ENCODE peak calls at places on chromosomes 7 and 10, in nine cellular contexts. One of them, this sample, is unnamed.

GRCh38 chr10:132856869-132857524 is 71.0 kb upstream of the NKX6-2 start:
- DNase-seq in Panc1: no peak
- DNase-seq in HL-60: no peak
- DNase-seq in sigmoid colon: peak; percentile 42
- DNase-seq in transverse colon: peak; percentile 1
- DNase-seq in GM23338: no peak
- DNase-seq in GM12878: no peak
- DNase-seq in stomach: no peak
- DNase-seq in upper lobe of left lung: peak; percentile 46
- DNase-seq in this sample: no peak

GRCh38 chr7:16268821-16269768 is 152.2 kb downstream of the CRPPA start:
- DNase-seq in GM23338: no peak
- DNase-seq in HL-60: no peak
- DNase-seq in GM12878: no peak
- DNase-seq in Panc1: no peak
- DNase-seq in sigmoid colon: no peak
- DNase-seq in upper lobe of left lung: no peak
- DNase-seq in transverse colon: no peak
- DNase-seq in stomach: no peak
- DNase-seq in this sample: no peak

GRCh38 chr10:30873408-30873807 is 158.3 kb downstream of the ZNF438 start:
- DNase-seq in GM12878: no peak
- DNase-seq in transverse colon: no peak
- DNase-seq in HL-60: no peak
- DNase-seq in stomach: no peak
- DNase-seq in sigmoid colon: no peak
- DNase-seq in Panc1: no peak
- DNase-seq in GM23338: no peak
- DNase-seq in upper lobe of left lung: no peak
- DNase-seq in this sample: no peak

GRCh38 chr7:120550494-120551048 is 277.6 kb downstream of the KCND2 start:
- DNase-seq in GM12878: no peak
- DNase-seq in upper lobe of left lung: no peak
- DNase-seq in Panc1: no peak
- DNase-seq in GM23338: peak; percentile 33
- DNase-seq in transverse colon: no peak
- DNase-seq in stomach: no peak
- DNase-seq in sigmoid colon: no peak
- DNase-seq in HL-60: no peak
- DNase-seq in this sample: peak; percentile 94

GRCh38 chr10:69067189-69067588 is 20.7 kb upstream of the SRGN start:
- DNase-seq in HL-60: no peak
- DNase-seq in GM12878: no peak
- DNase-seq in transverse colon: no peak
- DNase-seq in Panc1: no peak
- DNase-seq in stomach: no peak
- DNase-seq in sigmoid colon: no peak
- DNase-seq in upper lobe of left lung: no peak
- DNase-seq in GM23338: no peak
- DNase-seq in this sample: no peak

GRCh38 chr10:132383751-132384181 is 13.2 kb upstream of the PWWP2B start:
- DNase-seq in stomach: no peak
- DNase-seq in HL-60: no peak
- DNase-seq in GM12878: no peak
- DNase-seq in GM23338: no peak
- DNase-seq in sigmoid colon: peak; percentile 43
- DNase-seq in Panc1: no peak
- DNase-seq in upper lobe of left lung: peak; percentile 71
- DNase-seq in transverse colon: peak; percentile 6
- DNase-seq in this sample: no peak

GRCh38 chr7:125059861-125060456 is 130.3 kb upstream of the POT1 start:
- DNase-seq in GM12878: no peak
- DNase-seq in transverse colon: no peak
- DNase-seq in GM23338: no peak
- DNase-seq in upper lobe of left lung: no peak
- DNase-seq in sigmoid colon: no peak
- DNase-seq in Panc1: no peak
- DNase-seq in stomach: no peak
- DNase-seq in HL-60: no peak
- DNase-seq in this sample: no peak

GRCh38 chr7:6382797-6383196 is 65.0 kb downstream of the DAGLB start:
- DNase-seq in stomach: no peak
- DNase-seq in GM12878: no peak
- DNase-seq in Panc1: no peak
- DNase-seq in upper lobe of left lung: no peak
- DNase-seq in transverse colon: no peak
- DNase-seq in HL-60: no peak
- DNase-seq in GM23338: no peak
- DNase-seq in sigmoid colon: no peak
- DNase-seq in this sample: no peak

GRCh38 chr10:11631890-11632587 is 20.6 kb upstream of the USP6NL start:
- DNase-seq in transverse colon: peak; percentile 38
- DNase-seq in sigmoid colon: no peak
- DNase-seq in GM12878: peak; percentile 88
- DNase-seq in HL-60: no peak
- DNase-seq in Panc1: no peak
- DNase-seq in stomach: no peak
- DNase-seq in upper lobe of left lung: no peak
- DNase-seq in GM23338: no peak
- DNase-seq in this sample: no peak

GRCh38 chr10:79137826-79138225 is 69.1 kb downstream of the ZMIZ1 start:
- DNase-seq in HL-60: peak; percentile 67
- DNase-seq in stomach: no peak
- DNase-seq in GM12878: peak; percentile 26
- DNase-seq in upper lobe of left lung: no peak
- DNase-seq in transverse colon: peak; percentile 42
- DNase-seq in Panc1: no peak
- DNase-seq in GM23338: no peak
- DNase-seq in sigmoid colon: peak; percentile 79
- DNase-seq in this sample: no peak

GRCh38 chr7:135755351-135755753 is 6.7 kb upstream of the FAM180A start:
- DNase-seq in transverse colon: no peak
- DNase-seq in HL-60: no peak
- DNase-seq in sigmoid colon: peak; percentile 79
- DNase-seq in GM23338: no peak
- DNase-seq in GM12878: no peak
- DNase-seq in Panc1: no peak
- DNase-seq in stomach: no peak
- DNase-seq in upper lobe of left lung: no peak
- DNase-seq in this sample: no peak

GRCh38 chr7:135758531-135758932 is 9.9 kb upstream of the FAM180A start:
- DNase-seq in stomach: no peak
- DNase-seq in GM23338: peak; percentile 35
- DNase-seq in HL-60: no peak
- DNase-seq in GM12878: no peak
- DNase-seq in upper lobe of left lung: no peak
- DNase-seq in transverse colon: no peak
- DNase-seq in Panc1: no peak
- DNase-seq in sigmoid colon: no peak
- DNase-seq in this sample: no peak

GRCh38 chr7:135756191-135756590 is 7.6 kb upstream of the FAM180A start:
- DNase-seq in transverse colon: no peak
- DNase-seq in GM12878: no peak
- DNase-seq in stomach: no peak
- DNase-seq in HL-60: no peak
- DNase-seq in upper lobe of left lung: no peak
- DNase-seq in GM23338: no peak
- DNase-seq in sigmoid colon: no peak
- DNase-seq in Panc1: no peak
- DNase-seq in this sample: no peak

GRCh38 chr7:135759537-135759936 is 10.9 kb upstream of the FAM180A start:
- DNase-seq in upper lobe of left lung: no peak
- DNase-seq in GM12878: no peak
- DNase-seq in HL-60: no peak
- DNase-seq in sigmoid colon: no peak
- DNase-seq in GM23338: no peak
- DNase-seq in transverse colon: no peak
- DNase-seq in stomach: no peak
- DNase-seq in Panc1: no peak
- DNase-seq in this sample: no peak

DNA sequence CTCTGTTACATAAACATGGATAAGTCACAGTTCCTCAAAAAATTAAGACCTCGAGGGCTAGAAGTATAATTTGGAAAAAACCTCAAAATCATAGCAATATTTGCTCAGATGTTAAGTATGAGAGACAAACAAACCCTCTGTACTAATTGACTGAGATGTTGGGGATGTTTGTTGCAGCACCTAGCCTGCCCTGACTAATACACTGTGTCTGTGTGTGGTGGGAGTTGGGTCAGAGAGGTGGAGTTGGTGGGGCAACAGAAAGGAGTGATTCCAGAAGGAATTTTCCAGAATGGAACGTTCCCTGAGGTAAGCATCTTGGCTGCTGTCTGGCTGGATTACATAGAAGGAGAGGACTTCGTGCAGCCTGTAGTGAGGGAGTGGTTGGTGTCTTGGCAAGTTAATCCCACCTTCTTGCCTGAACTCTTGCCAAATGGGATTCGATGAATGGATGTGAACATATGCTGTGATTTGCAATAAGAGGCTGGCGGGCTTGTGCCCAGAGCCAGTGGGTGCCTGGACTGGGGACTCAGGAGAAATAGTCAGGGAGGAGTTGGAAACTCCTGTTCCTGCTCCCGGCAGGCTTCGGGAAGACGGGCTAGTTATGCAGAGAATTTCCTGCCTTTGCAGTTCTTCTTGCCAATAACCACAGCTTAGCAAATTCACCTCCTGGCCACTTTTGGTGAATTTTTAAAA is 9.3 kb upstream of the FAM180A start:
- DNase-seq in stomach: no peak
- DNase-seq in sigmoid colon: no peak
- DNase-seq in HL-60: no peak
- DNase-seq in upper lobe of left lung: no peak
- DNase-seq in GM23338: no peak
- DNase-seq in GM12878: no peak
- DNase-seq in Panc1: no peak
- DNase-seq in transverse colon: no peak
- DNase-seq in this sample: no peak
- H3K4me3 ChIP-seq in stomach: peak overlapping the region; percentile 7
- H3K4me3 ChIP-seq in sigmoid colon: no peak overlapping the region
- H3K4me3 ChIP-seq in HL-60: no peak overlapping the region
- H3K4me3 ChIP-seq in upper lobe of left lung: peak overlapping the region; percentile 21
- H3K4me3 ChIP-seq in GM23338: no peak overlapping the region
- H3K4me3 ChIP-seq in GM12878: no peak overlapping the region
- H3K4me3 ChIP-seq in Panc1: no peak overlapping the region
- H3K4me3 ChIP-seq in transverse colon: no peak overlapping the region
- H3K4me3 ChIP-seq in this sample: peak overlapping the region; percentile 9

DNA sequence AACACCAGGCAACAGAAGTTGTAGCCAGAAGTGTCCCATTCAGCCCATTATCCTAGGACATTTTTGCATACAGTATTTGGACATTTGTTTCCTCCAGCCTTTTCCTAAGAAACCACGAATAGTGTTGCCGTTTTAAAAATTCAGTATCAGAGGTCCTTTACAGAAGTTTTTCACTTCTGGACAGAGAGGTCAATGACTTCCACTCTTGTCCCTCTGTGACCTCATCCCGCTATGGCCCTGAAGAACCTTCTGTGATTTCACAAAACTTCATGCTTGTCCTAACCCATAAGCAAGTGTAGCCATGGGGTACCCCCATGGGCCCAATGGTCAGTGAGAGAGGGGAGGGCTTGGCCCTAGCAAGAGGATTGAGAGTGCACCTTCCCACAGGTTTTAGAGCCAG is 364.8 kb downstream of the TNS3 start:
- DNase-seq in stomach: no peak
- DNase-seq in GM12878: no peak
- DNase-seq in sigmoid colon: no peak
- DNase-seq in Panc1: no peak
- DNase-seq in upper lobe of left lung: no peak
- DNase-seq in HL-60: no peak
- DNase-seq in transverse colon: no peak
- DNase-seq in GM23338: no peak
- DNase-seq in this sample: no peak
- H3K27ac ChIP-seq in stomach: no peak overlapping the region
- H3K27ac ChIP-seq in GM12878: no peak overlapping the region
- H3K27ac ChIP-seq in sigmoid colon: no peak overlapping the region
- H3K27ac ChIP-seq in Panc1: no peak overlapping the region
- H3K27ac ChIP-seq in upper lobe of left lung: no peak overlapping the region
- H3K27ac ChIP-seq in HL-60: no peak overlapping the region
- H3K27ac ChIP-seq in transverse colon: no peak overlapping the region
- H3K27ac ChIP-seq in GM23338: no peak overlapping the region
- H3K27ac ChIP-seq in this sample: no peak overlapping the region

DNA sequence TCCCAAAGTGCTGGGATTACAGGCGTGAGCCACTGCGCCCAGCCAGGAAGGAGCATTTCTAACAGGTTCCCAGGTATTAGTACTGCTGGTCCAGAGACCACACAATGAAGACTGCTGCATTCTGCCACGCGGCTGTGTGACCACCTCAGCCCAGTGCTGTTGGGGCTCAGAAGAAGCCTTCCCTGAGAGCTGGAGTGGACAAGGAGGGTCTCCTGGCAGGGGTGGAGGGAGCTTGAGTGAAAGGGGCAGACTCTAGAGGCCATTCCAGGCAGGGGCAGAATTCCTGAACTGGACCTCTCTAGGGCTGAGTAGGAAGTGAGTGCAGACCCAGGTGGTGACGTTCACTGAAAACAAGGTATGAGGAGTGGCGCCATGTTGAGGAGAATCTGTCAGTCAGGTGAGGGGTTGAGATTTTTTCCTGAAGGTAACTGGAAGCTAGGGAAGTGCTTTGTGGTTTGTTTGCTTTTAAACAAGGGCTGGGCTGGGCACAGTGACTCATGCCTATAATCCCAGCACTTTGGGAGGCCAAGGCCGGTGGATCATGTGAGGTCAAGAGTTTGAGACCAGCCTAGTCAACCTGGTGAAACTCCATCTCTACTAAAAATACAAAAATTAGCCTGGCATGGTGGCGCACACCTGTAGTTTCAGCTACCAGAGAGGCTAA is 67.6 kb downstream of the TACC2 start:
- DNase-seq in transverse colon: peak; percentile 63
- DNase-seq in sigmoid colon: peak; percentile 57
- DNase-seq in Panc1: no peak
- DNase-seq in GM12878: no peak
- DNase-seq in upper lobe of left lung: no peak
- DNase-seq in stomach: peak; percentile 51
- DNase-seq in HL-60: no peak
- DNase-seq in GM23338: no peak
- DNase-seq in this sample: no peak
- TF ChIP-seq POLR2AphosphoS5 in transverse colon: no peak
- TF ChIP-seq POLR2AphosphoS5 in sigmoid colon: no peak
- TF ChIP-seq POLR2AphosphoS5 in Panc1: no peak
- TF ChIP-seq POLR2AphosphoS5 in GM12878: no peak
- TF ChIP-seq POLR2AphosphoS5 in upper lobe of left lung: no peak
- TF ChIP-seq POLR2AphosphoS5 in stomach: no peak
- TF ChIP-seq POLR2AphosphoS5 in HL-60: no peak
- TF ChIP-seq POLR2AphosphoS5 in GM23338: no peak
- TF ChIP-seq POLR2AphosphoS5 in this sample: no peak

GRCh38 chr7:55235115-55235514 is 130.0 kb upstream of the LANCL2 start:
- DNase-seq in GM23338: no peak
- DNase-seq in GM12878: no peak
- DNase-seq in stomach: no peak
- DNase-seq in Panc1: no peak
- DNase-seq in transverse colon: no peak
- DNase-seq in upper lobe of left lung: peak; percentile 55
- DNase-seq in HL-60: no peak
- DNase-seq in sigmoid colon: no peak
- DNase-seq in this sample: no peak
- H3K4me3 ChIP-seq in GM23338: no peak overlapping the region
- H3K4me3 ChIP-seq in GM12878: no peak overlapping the region
- H3K4me3 ChIP-seq in stomach: no peak overlapping the region
- H3K4me3 ChIP-seq in Panc1: no peak overlapping the region
- H3K4me3 ChIP-seq in transverse colon: no peak overlapping the region
- H3K4me3 ChIP-seq in upper lobe of left lung: no peak overlapping the region
- H3K4me3 ChIP-seq in HL-60: no peak overlapping the region
- H3K4me3 ChIP-seq in sigmoid colon: no peak overlapping the region
- H3K4me3 ChIP-seq in this sample: no peak overlapping the region

GRCh38 chr10:65861249-65861648 is 1064.6 kb upstream of the LRRTM3 start:
- DNase-seq in upper lobe of left lung: no peak
- DNase-seq in sigmoid colon: no peak
- DNase-seq in stomach: no peak
- DNase-seq in GM12878: peak; percentile 39
- DNase-seq in transverse colon: no peak
- DNase-seq in HL-60: no peak
- DNase-seq in Panc1: no peak
- DNase-seq in GM23338: no peak
- DNase-seq in this sample: no peak
- H3K27ac ChIP-seq in upper lobe of left lung: no peak overlapping the region
- H3K27ac ChIP-seq in sigmoid colon: no peak overlapping the region
- H3K27ac ChIP-seq in stomach: no peak overlapping the region
- H3K27ac ChIP-seq in GM12878: no peak overlapping the region
- H3K27ac ChIP-seq in transverse colon: no peak overlapping the region
- H3K27ac ChIP-seq in HL-60: no peak overlapping the region
- H3K27ac ChIP-seq in Panc1: no peak overlapping the region
- H3K27ac ChIP-seq in GM23338: no peak overlapping the region
- H3K27ac ChIP-seq in this sample: no peak overlapping the region